ENCODE peak calls at places on chromosomes 13 and 19, in ten cellular contexts. I, K, H, D, E, U, O, X, V and Y are unnamed samples.

GRCh38 chr13:80338781-80339577 is 1.9 kb downstream of the SPRY2 start:
- DNase-seq in I (no peak), K (peak; percentile 79), H (peak; percentile 89), D (peak; percentile 63), E (peak; percentile 63), U (peak; percentile 81), O (peak; percentile 88), X (peak; percentile 56), V (peak; percentile 91), Y (peak; percentile 80)

GRCh38 chr13:31965361-31966066 is 66.1 kb upstream of the FRY start:
- DNase-seq in I (no peak), K (no peak), H (no peak), D (no peak), E (no peak), U (no peak), O (peak; percentile 84), X (no peak), V (no peak), Y (no peak)

GRCh38 chr13:61466280-61466679 is 50.6 kb upstream of the PCDH20 start:
- DNase-seq in I (no peak), K (no peak), H (no peak), D (no peak), E (no peak), U (no peak), O (no peak), X (no peak), V (no peak), Y (no peak)

GRCh38 chr13:43664700-43665191 is 122.0 kb downstream of the ENOX1 start:
- DNase-seq in I (no peak), K (no peak), H (no peak), D (no peak), E (no peak), U (peak; percentile 18), O (peak; percentile 74), X (peak; percentile 37), V (no peak), Y (no peak)

GRCh38 chr13:50650478-50650877 is 193.0 kb downstream of the DLEU7 start:
- DNase-seq in I (no peak), K (no peak), H (no peak), D (no peak), E (no peak), U (no peak), O (no peak), X (no peak), V (no peak), Y (no peak)

GRCh38 chr19:19040417-19040816 is 7.0 kb downstream of the ARMC6 start:
- DNase-seq in I (no peak), K (peak; percentile 75), H (peak; percentile 78), D (peak; percentile 74), E (peak; percentile 27), U (no peak), O (peak; percentile 91), X (peak; percentile 80), V (peak; percentile 93), Y (peak; percentile 67)

GRCh38 chr19:3983542-3983914 is 1.7 kb downstream of the EEF2 start:
- DNase-seq in I (no peak), K (no peak), H (no peak), D (no peak), E (no peak), U (no peak), O (no peak), X (no peak), V (no peak), Y (no peak)

GRCh38 chr19:18662972-18663732 is 20.3 kb upstream of the CRTC1 start:
- DNase-seq in I (no peak), K (no peak), H (no peak), D (no peak), E (no peak), U (no peak), O (no peak), X (no peak), V (peak; percentile 94), Y (no peak)

DNA sequence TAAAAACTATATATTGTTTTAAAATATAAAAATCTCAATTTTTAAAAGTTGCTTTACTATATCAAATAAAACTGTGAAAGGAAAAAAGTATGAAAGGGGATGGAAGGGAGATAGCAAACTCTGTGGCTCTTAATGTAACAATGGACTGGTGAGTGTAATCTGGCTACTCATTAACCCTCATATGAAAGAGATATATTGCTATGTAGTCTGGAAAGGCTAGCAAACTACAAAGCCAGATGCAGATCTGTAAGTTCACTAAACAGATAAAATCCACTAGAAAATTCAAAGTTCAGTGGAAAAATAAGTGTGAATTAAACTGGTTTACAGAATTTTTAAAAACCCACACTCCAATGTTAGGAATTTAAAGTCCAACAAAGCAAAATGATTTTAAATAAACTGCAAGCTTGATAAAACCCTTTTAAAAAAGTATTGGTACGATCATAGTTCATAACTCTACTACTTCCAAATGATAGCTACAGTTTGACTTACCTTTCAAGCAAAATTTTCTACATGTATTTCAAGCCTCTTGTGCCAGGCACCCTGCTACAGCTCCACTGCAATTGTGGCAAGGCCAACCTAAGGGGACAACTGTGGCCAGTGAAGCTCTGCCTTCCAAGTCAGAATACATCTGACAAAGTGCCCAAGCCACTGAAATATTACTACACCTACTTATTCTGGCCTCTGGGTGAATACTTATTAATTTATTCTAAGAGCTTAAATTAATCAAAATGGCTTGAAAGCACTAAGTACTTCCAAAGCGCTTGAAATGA is 647 bp upstream of the ELF1 start:
- DNase-seq in I (no peak), K (no peak), H (no peak), D (no peak), E (no peak), U (no peak), O (no peak), X (no peak), V (no peak), Y (no peak)
- H3K4me3 ChIP-seq in I (peak overlapping the region; percentile 84), K (no peak overlapping the region), H (no peak overlapping the region), D (no peak overlapping the region), E (no peak overlapping the region), U (no peak overlapping the region), O (no peak overlapping the region), X (no peak overlapping the region), V (no peak overlapping the region), Y (peak overlapping the region; percentile 1)

GRCh38 chr19:40492274-40492673 is 25.5 kb downstream of the SPTBN4 start:
- DNase-seq in I (no peak), K (no peak), H (no peak), D (no peak), E (no peak), U (no peak), O (no peak), X (no peak), V (no peak), Y (no peak)

GRCh38 chr19:40489882-40490230 is 23.1 kb downstream of the SPTBN4 start:
- DNase-seq in I (no peak), K (no peak), H (peak; percentile 53), D (no peak), E (no peak), U (no peak), O (no peak), X (no peak), V (no peak), Y (no peak)

GRCh38 chr19:40494191-40494838 is 27.5 kb downstream of the SPTBN4 start:
- DNase-seq in I (no peak), K (no peak), H (no peak), D (no peak), E (no peak), U (no peak), O (no peak), X (no peak), V (no peak), Y (no peak)

GRCh38 chr19:40497214-40497613 is 30.4 kb downstream of the SPTBN4 start:
- DNase-seq in I (no peak), K (no peak), H (no peak), D (no peak), E (no peak), U (no peak), O (no peak), X (no peak), V (no peak), Y (no peak)

DNA sequence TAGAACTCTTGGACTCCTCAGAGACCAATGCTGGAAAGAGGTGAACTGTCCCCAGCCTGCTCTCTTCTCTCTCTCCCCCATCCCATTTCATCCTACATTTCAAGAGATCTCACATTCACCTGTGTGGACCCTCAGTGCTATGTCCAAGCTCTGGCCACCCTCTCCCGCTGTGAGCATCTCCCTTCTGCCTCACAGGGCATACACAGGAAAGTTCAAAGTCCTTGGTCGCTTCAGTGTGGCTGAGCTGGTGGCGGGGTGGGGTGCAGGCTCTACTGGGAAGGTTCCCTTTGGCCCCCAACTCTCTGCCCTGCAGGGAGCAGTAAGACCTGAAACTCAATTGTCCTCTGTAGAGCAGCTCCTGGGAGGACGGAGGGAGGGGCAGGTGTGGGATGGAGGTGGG is 27.0 kb downstream of the SPTBN4 start:
- DNase-seq in I (no peak), K (no peak), H (no peak), D (no peak), E (no peak), U (no peak), O (no peak), X (no peak), V (no peak), Y (no peak)
- H3K4me3 ChIP-seq in I (no peak overlapping the region), K (no peak overlapping the region), H (no peak overlapping the region), D (no peak overlapping the region), E (no peak overlapping the region), U (no peak overlapping the region), O (no peak overlapping the region), X (no peak overlapping the region), V (no peak overlapping the region), Y (no peak overlapping the region)

GRCh38 chr19:1492474-1493006 is 1.6 kb downstream of the REEP6 start:
- DNase-seq in I (no peak), K (peak; percentile 78), H (no peak), D (no peak), E (no peak), U (no peak), O (no peak), X (no peak), V (no peak), Y (peak; percentile 81)

GRCh38 chr19:1490311-1491113 is at the start of gene PCSK4:
- DNase-seq in I (peak; percentile 98), K (peak; percentile 99), H (peak; percentile 99), D (peak; percentile 99), E (peak; percentile 93), U (peak; percentile 99), O (peak; percentile 98), X (peak; percentile 98), V (peak; percentile 99), Y (peak; percentile 98)

GRCh38 chr19:1491849-1492170 is 829 bp downstream of the REEP6 start:
- DNase-seq in I (no peak), K (peak; percentile 65), H (no peak), D (no peak), E (no peak), U (no peak), O (no peak), X (no peak), V (no peak), Y (peak; percentile 61)

GRCh38 chr19:1490020-1490310 is 185 bp downstream of the PCSK4 start:
- DNase-seq in I (no peak), K (no peak), H (no peak), D (no peak), E (no peak), U (no peak), O (no peak), X (no peak), V (no peak), Y (no peak)

DNA sequence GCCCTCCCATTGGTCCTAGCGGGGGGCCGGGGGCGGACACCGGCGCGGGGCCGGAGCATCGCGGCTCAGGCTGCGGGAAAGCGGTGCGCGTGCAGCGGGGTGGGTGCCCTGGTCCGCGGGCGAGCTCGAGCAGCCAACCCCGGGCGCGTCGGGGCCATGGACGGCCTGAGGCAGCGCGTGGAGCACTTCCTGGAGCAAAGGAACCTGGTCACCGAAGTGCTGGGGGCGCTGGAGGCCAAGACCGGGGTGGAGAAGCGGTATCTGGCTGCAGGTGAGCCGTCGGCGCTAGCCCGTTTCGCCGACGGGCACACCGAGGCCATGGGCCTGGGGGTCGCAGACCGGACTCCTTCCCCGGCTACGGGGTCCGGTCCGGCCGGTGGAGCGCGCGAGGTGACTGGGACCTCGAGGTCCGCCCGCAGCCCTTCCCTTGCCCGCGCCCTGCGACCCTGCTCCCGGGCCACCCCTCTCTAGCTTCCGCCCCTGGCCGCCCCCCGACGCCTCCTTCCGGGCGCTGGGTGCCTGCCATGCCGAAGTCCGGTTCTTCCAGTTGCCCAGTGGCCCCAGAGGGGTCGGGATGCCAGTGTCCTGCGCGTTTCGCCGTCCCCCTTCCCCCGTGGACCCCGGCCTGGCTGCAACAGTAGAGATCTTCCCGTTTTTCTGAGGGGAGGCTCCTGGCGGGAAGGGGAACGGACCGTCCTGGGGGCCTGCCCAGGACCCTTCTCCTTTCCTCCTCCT is at the start of gene REEP6:
- DNase-seq in I (no peak), K (no peak), H (no peak), D (no peak), E (no peak), U (no peak), O (no peak), X (no peak), V (no peak), Y (peak; percentile 45)
- H3K4me3 ChIP-seq in I (peak within 1 kb of the TSS; percentile 68), K (no peak within 1 kb of the TSS), H (peak within 1 kb of the TSS; percentile 73), D (peak within 1 kb of the TSS; percentile 59), E (peak within 1 kb of the TSS; percentile 88), U (peak within 1 kb of the TSS; percentile 48), O (peak within 1 kb of the TSS; percentile 59), X (peak within 1 kb of the TSS; percentile 69), V (peak within 1 kb of the TSS; percentile 50), Y (peak within 1 kb of the TSS; percentile 86)

GRCh38 chr13:97253581-97254293 is 31.6 kb downstream of the MBNL2 start:
- DNase-seq in I (no peak), K (no peak), H (no peak), D (no peak), E (no peak), U (no peak), O (no peak), X (no peak), V (no peak), Y (no peak)

GRCh38 chr13:97252735-97253134 is 30.6 kb downstream of the MBNL2 start:
- DNase-seq in I (no peak), K (no peak), H (no peak), D (no peak), E (no peak), U (no peak), O (no peak), X (no peak), V (no peak), Y (no peak)

GRCh38 chr13:97255515-97255999 is 33.4 kb downstream of the MBNL2 start:
- DNase-seq in I (no peak), K (no peak), H (no peak), D (no peak), E (no peak), U (no peak), O (peak; percentile 47), X (no peak), V (no peak), Y (no peak)

GRCh38 chr13:97256343-97256783 is 34.2 kb downstream of the MBNL2 start:
- DNase-seq in I (no peak), K (peak; percentile 60), H (no peak), D (no peak), E (no peak), U (no peak), O (peak; percentile 97), X (peak; percentile 74), V (no peak), Y (no peak)

GRCh38 chr13:97254809-97255208 is 32.7 kb downstream of the MBNL2 start:
- DNase-seq in I (no peak), K (no peak), H (no peak), D (no peak), E (no peak), U (no peak), O (peak; percentile 86), X (no peak), V (no peak), Y (no peak)
- H3K4me3 ChIP-seq in I (no peak overlapping the region), K (no peak overlapping the region), H (no peak overlapping the region), D (no peak overlapping the region), E (no peak overlapping the region), U (no peak overlapping the region), O (no peak overlapping the region), X (no peak overlapping the region), V (no peak overlapping the region), Y (no peak overlapping the region)